ENCODE peak calls at places on chromosome 3, in five cellular contexts. E is cardiac fibroblast, S is IMR-90, K is AG09319, Q is cardiac muscle cell. I is an unnamed sample.

GRCh38 chr3:72598856-72599255 is 249.4 kb downstream of the SHQ1 start:
- DNase-seq in K (no peak), E (no peak), Q (no peak), S (no peak), I (no peak)

GRCh38 chr3:194139085-194139976 is 3.4 kb downstream of the HES1 start:
- DNase-seq in E (peak), K (peak), Q (peak), S (peak), I (peak)

GRCh38 chr3:183220828-183221227 is 32.2 kb upstream of the B3GNT5 start:
- DNase-seq in S (no peak), K (no peak), E (no peak), Q (no peak), I (no peak)

GRCh38 chr3:13853256-13853977 is 26.5 kb downstream of the WNT7A start:
- DNase-seq in E (no peak), S (no peak), K (no peak), Q (no peak), I (no peak)

GRCh38 chr3:14789640-14790285 is 29.0 kb upstream of the FGD5 start:
- DNase-seq in S (no peak), E (no peak), K (no peak), Q (no peak), I (no peak)

GRCh38 chr3:158522737-158523136 is 48.3 kb upstream of the MLF1 start:
- DNase-seq in Q (peak), S (peak), E (peak), K (no peak), I (peak)

GRCh38 chr3:49462222-49462621 is 7.8 kb upstream of the DAG1 start:
- DNase-seq in E (peak), K (no peak), Q (peak), S (peak), I (peak)

GRCh38 chr3:43194069-43194468 is 88.2 kb upstream of the POMGNT2 start:
- DNase-seq in K (no peak), S (no peak), E (no peak), Q (no peak), I (no peak)

GRCh38 chr3:141537866-141538265 is 51.0 kb downstream of the RASA2 start:
- DNase-seq in S (no peak), E (peak), Q (peak), K (no peak), I (no peak)

GRCh38 chr3:131322946-131323505 is 58.5 kb upstream of the NUDT16 start:
- DNase-seq in E (no peak), S (no peak), Q (no peak), K (no peak), I (peak)

GRCh38 chr3:13177641-13178040 is 104.4 kb upstream of the IQSEC1 start:
- DNase-seq in E (no peak), K (no peak), S (no peak), Q (no peak), I (no peak)

GRCh38 chr3:95899494-95899893 is 914.9 kb upstream of the EPHA6 start:
- DNase-seq in S (peak), Q (peak), E (peak), K (no peak), I (peak)

GRCh38 chr3:126556637-126557414 is 1.9 kb downstream of the C3orf22 start:
- DNase-seq in S (no peak), Q (no peak), E (no peak), K (no peak), I (no peak)

GRCh38 chr3:43709022-43709421 is 18.3 kb downstream of the ABHD5 start:
- DNase-seq in Q (peak), S (peak), K (no peak), E (peak), I (peak)

GRCh38 chr3:46690798-46691197 is 2.7 kb downstream of the ALS2CL start:
- DNase-seq in E (no peak), S (no peak), Q (no peak), K (no peak), I (no peak)

GRCh38 chr3:188489639-188490405 is 335.9 kb downstream of the LPP start:
- DNase-seq in S (peak), Q (peak), K (no peak), E (peak), I (no peak)

GRCh38 chr3:192207239-192207638 is 520.1 kb downstream of the FGF12 start:
- DNase-seq in E (no peak), S (no peak), Q (no peak), K (no peak), I (no peak)

GRCh38 chr3:177465243-177465642 is 268.0 kb upstream of the TBL1XR1 start:
- DNase-seq in E (no peak), K (no peak), Q (no peak), S (no peak), I (no peak)

GRCh38 chr3:42750834-42751233 is 22.2 kb downstream of the CCDC13 start:
- DNase-seq in E (no peak), K (no peak), Q (no peak), S (no peak), I (no peak)

GRCh38 chr3:151838574-151839312 is 24.8 kb downstream of the AADAC start:
- DNase-seq in E (peak), Q (peak), S (peak), K (peak), I (peak)

GRCh38 chr3:137347817-137348368 is 390.1 kb downstream of the IL20RB start:
- DNase-seq in K (no peak), S (no peak), Q (no peak), E (no peak), I (no peak)

GRCh38 chr3:13548696-13549512 is at the start of gene FBLN2:
- DNase-seq in K (no peak), S (no peak), Q (peak), E (no peak), I (peak)

GRCh38 chr3:53286727-53287412 is 31.0 kb upstream of the TKT start:
- DNase-seq in E (peak), S (peak), K (no peak), Q (peak), I (peak)

GRCh38 chr3:197519801-197520211 is 36.0 kb downstream of the BDH1 start:
- DNase-seq in Q (no peak), K (no peak), E (no peak), S (no peak), I (no peak)

GRCh38 chr3:53182759-53183355 is 21.8 kb downstream of the PRKCD start:
- DNase-seq in E (no peak), S (no peak), Q (no peak), K (no peak), I (no peak)

GRCh38 chr3:23948761-23949160 is 3.7 kb downstream of the NR1D2 start:
- DNase-seq in E (peak), K (no peak), Q (peak), S (peak), I (no peak)

GRCh38 chr3:156290917-156291268 is 170.5 kb downstream of the KCNAB1 start:
- DNase-seq in E (no peak), Q (no peak), S (no peak), K (no peak), I (no peak)

GRCh38 chr3:127929818-127930217 is 14.8 kb downstream of the KBTBD12 start:
- DNase-seq in Q (no peak), K (no peak), S (no peak), E (no peak), I (peak)

GRCh38 chr3:145798005-145798404 is 363.0 kb downstream of the PLOD2 start:
- DNase-seq in E (no peak), S (no peak), Q (no peak), K (no peak), I (no peak)

GRCh38 chr3:194220776-194221735 is 85.1 kb downstream of the HES1 start:
- DNase-seq in S (no peak), E (no peak), K (no peak), Q (no peak), I (no peak)

GRCh38 chr3:142566096-142566495 is 12.4 kb downstream of the ATR start:
- DNase-seq in S (no peak), K (no peak), Q (peak), E (peak), I (no peak)

GRCh38 chr3:42600958-42601675 is 631 bp downstream of the NKTR start:
- DNase-seq in Q (peak), S (peak), K (no peak), E (peak), I (peak)

GRCh38 chr3:78919021-78919755 is 848.6 kb downstream of the ROBO1 start:
- DNase-seq in K (peak), Q (peak), S (peak), E (peak), I (peak)

GRCh38 chr3:9704343-9705322 is 1.0 kb downstream of the CPNE9 start:
- DNase-seq in E (peak), K (no peak), S (peak), Q (peak), I (peak)

GRCh38 chr3:123169492-123169929 is 32.2 kb upstream of the SEC22A start:
- DNase-seq in K (no peak), E (no peak), S (peak), Q (no peak), I (no peak)

GRCh38 chr3:127467386-127467785 is 123.1 kb downstream of the TPRA1 start:
- DNase-seq in E (no peak), Q (peak), S (no peak), K (no peak), I (no peak)

GRCh38 chr3:124942613-124943012 is 8.1 kb upstream of the MUC13 start:
- DNase-seq in E (no peak), K (no peak), S (no peak), Q (no peak), I (no peak)

GRCh38 chr3:62183087-62183486 is 190.3 kb downstream of the FEZF2 start:
- DNase-seq in K (no peak), E (no peak), S (no peak), Q (no peak), I (no peak)

GRCh38 chr3:62184559-62184958 is 188.8 kb downstream of the FEZF2 start:
- DNase-seq in Q (peak), K (no peak), S (no peak), E (peak), I (peak)

GRCh38 chr3:62188547-62189375 is 184.6 kb downstream of the FEZF2 start:
- DNase-seq in S (peak), K (peak), Q (peak), E (peak), I (peak)

GRCh38 chr3:62189376-62189698 is 184.0 kb downstream of the FEZF2 start:
- DNase-seq in S (no peak), K (no peak), E (no peak), Q (no peak), I (no peak)

DNA sequence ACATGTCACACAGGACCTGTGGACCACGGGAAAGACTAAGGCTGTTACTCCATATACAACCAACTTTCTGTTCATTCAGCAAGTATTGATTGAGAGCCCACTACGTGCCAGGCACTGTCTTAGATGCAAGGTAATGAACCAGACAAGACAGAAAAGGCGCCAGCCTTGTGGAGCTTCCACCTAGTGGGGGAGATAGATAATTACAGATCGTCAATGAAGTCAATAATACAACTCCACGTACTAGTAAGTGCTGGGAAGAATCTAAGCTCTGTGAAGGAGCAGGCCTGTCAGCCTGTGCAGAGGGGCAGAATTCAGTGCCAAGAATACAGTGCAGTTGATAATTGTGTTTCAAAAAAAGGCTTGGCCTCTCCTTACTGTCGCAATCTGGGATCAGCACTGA is 186.4 kb downstream of the FEZF2 start:
- DNase-seq in K (no peak), E (peak), Q (peak), S (peak), I (peak)
- TF ChIP-seq CTCF in K (peak), E (peak), Q (peak), S (peak), I (peak)

GRCh38 chr3:16658004-16658932 is 53.0 kb upstream of the DAZL start:
- DNase-seq in K (no peak), E (no peak), S (no peak), Q (peak), I (no peak)
- TF ChIP-seq CTCF in K (no peak), E (no peak), S (no peak), Q (peak), I (no peak)

DNA sequence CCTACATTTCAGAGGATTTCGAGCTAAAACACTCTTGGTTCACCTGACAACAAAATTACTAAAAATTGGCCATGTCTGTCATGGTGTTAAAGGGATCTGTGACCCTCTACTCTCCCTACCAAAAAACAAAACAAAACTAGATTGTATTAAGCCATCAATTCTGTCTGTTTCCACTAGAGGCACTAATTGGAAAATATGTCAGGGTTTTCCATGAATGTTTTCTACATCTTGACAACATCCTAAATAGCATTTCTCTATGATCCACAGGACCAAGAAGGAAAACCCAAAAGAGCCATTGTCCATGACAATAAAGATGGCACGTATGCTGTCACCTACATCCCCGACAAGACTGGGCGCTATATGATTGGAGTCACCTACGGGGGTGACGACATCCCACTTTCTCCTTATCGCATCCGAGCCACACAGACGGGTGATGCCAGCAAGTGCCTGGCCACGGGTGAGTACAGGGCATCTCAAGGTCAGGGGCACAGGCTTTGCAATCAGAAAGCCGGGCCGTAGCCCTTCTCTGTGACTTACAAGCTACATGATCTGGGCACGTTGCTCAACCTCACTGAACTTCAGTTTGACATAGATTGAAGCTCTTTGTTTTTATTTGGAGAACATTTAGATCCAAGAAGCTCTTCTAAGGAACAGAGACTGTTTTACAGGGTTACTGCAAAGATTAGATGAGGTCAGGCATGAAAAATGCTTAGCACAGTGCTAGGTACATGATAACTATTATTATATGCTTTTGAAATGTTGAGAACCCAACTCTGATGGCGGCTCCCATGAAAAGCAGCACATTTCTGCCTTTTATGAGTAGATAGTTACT is 74.8 kb downstream of the DNASE1L3 start:
- DNase-seq in S (no peak), K (no peak), Q (peak), E (no peak), I (no peak)
- TF ChIP-seq CTCF in S (peak), K (peak), Q (peak), E (peak), I (peak)

GRCh38 chr3:51977449-51978142 is 2.7 kb downstream of the ABHD14A start:
- DNase-seq in K (no peak), S (no peak), E (no peak), Q (no peak), I (no peak)

GRCh38 chr3:51971350-51971749 is 2.5 kb downstream of the ABHD14B start:
- DNase-seq in Q (no peak), K (no peak), E (no peak), S (no peak), I (no peak)

GRCh38 chr3:51975857-51976549 is 1.1 kb downstream of the ABHD14A start:
- DNase-seq in Q (peak), E (peak), S (peak), K (no peak), I (peak)

GRCh38 chr3:51974963-51975856 is at the start of gene ABHD14A:
- DNase-seq in E (peak), S (peak), K (no peak), Q (peak), I (peak)

DNA sequence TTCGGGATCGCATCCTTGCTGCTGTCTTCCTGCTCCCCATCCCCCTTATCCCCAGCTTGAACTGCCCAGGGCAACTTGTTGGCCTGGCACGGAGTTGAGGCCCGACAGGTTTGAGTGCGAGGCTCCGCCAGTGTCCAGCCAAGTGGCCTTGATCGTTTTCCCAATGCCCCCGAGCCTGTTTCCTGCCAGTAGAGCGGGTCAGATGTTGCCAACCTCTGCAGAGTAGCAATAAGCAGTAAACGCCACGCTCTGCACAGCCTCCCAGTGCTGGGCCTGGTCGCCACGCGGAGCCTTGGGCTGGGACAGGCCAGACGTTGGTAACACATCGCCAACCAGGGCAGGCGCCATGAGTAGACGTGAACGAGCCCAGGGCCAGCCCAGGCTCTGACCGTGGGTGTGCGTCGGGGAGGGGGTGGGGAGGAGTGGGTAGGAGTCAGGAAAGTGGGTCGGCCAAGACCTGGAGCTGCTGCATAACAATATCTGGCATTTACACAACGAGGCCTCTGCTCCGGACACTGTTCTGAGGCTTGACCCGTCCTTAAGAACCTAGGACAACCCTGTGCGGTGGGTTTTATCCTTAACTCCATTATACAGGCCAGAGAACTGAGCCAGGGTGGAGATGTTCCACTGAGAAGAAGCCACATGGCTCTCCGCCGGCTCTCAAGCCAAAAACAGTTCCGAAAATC is 444 bp upstream of the ABHD14A start:
- DNase-seq in K (no peak), S (no peak), Q (peak), E (no peak), I (no peak)
- TF ChIP-seq CTCF in K (no peak), S (no peak), Q (no peak), E (no peak), I (no peak)

DNA sequence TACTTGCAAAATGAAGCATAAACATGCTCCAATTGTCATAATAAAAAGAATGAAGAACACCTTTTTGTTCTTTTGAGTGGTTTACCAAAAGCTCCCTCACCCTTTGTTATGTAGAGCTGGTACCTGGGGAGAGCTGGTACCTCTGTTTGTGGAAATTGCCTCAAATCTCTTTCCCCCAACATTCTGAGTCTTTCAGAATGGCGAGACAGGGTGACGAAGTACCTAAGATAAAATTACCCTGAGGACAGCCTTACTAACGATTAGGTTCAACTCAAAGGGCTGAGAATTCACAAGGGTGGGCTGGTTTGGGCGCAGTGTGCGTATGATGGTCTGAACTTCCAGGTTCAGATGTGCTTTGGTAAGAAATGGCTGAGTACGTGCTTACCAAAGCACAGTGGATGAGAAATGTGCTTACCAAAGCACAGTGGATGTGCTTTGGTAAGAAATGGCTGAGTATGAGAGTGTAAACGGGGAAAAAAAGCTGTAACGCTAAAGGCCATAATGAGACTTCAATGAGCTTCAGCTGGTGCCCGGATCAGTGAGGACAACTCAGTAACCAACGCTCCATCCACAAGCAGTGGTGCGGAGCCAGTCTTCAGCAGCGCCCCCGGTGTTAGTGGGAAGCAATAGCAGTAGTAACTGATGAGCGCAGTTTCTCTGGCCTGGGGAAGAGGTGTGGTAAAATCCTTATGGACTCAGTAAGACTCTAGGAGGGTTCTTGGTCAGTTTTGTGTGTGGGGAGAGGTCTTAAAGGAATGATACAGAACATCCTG is 72.3 kb upstream of the LRIG1 start:
- DNase-seq in S (no peak), K (no peak), E (peak), Q (no peak), I (no peak)
- TF ChIP-seq CTCF in S (peak), K (peak), E (peak), Q (peak), I (peak)

GRCh38 chr3:135762188-135762853 is 203.2 kb upstream of the PPP2R3A start:
- DNase-seq in E (no peak), S (no peak), Q (no peak), K (no peak), I (no peak)
- TF ChIP-seq CTCF in E (no peak), S (no peak), Q (no peak), K (no peak), I (no peak)

DNA sequence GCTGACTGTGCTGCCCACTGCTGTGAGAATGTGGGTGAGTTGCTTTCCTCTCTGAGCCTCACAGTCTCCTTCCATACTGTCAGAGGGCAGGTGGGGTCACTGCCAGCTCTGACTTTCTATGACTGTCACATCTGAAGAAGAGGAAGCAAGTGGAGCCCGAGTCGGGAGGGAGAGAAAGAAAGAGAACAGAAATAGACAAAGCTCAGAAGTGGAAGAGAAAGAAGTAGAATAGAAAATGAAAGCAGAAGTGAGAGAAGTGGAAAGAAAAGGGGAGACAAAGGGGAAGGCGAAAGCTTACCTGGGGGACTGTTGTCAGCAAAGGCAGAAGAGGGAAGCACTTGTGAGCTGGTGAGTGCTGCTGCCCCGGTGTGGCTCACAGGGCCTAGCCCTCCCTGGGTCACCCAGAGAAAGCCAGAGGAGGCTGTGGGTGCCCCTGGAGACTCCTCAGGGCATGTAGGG is 57.9 kb downstream of the EPHB1 start:
- DNase-seq in E (no peak), K (no peak), S (no peak), Q (no peak), I (no peak)
- TF ChIP-seq CTCF in E (no peak), K (no peak), S (no peak), Q (no peak), I (no peak)